ENCODE peak calls at places on chromosomes 6 and 20, in seven cellular contexts. C is kidney glomerular epithelial cell; K is Jurkat, Clone E6-1; X is HFF-Myc; V is cardiac muscle cell; W is KG1; D is activated T-helper 1 cell treated with anti-CD3 and anti-CD28 coated beads, Interleukin-2, amount 50 U/mL, for 16 hours. J is an unnamed sample.

GRCh38 chr6:41618598-41618997 is 19.7 kb upstream of the MDFI start:
- DNase-seq in C (no peak), K (no peak), X (no peak), V (no peak), W (no peak), D (no peak), J (no peak)

GRCh38 chr6:84768442-84769174 is 4.2 kb upstream of the TBX18 start:
- DNase-seq in C (no peak), K (no peak), X (no peak), V (peak), W (no peak), D (no peak), J (no peak)

GRCh38 chr6:71645299-71645698 is 241.1 kb upstream of the RIMS1 start:
- DNase-seq in C (no peak), K (no peak), X (no peak), V (no peak), W (no peak), D (no peak), J (no peak)

GRCh38 chr20:54875307-54875706 is 399.9 kb downstream of the DOK5 start:
- DNase-seq in C (no peak), K (no peak), X (no peak), V (no peak), W (no peak), D (no peak), J (no peak)

GRCh38 chr6:151205971-151206600 is 33.7 kb upstream of the AKAP12 start:
- DNase-seq in C (no peak), K (no peak), X (no peak), V (peak), W (no peak), D (no peak), J (no peak)

GRCh38 chr20:2470051-2470431 is 548 bp downstream of the SNRPB start:
- DNase-seq in C (no peak), K (peak), X (no peak), V (peak), W (no peak), D (peak), J (peak)

GRCh38 chr6:3625980-3626533 is 125.5 kb downstream of the PXDC1 start:
- DNase-seq in C (no peak), K (no peak), X (no peak), V (no peak), W (no peak), D (no peak), J (no peak)

GRCh38 chr20:50758469-50758868 is 27.1 kb downstream of the PARD6B start:
- DNase-seq in C (peak), K (no peak), X (no peak), V (no peak), W (no peak), D (no peak), J (no peak)